ENCODE peak calls at places on chromosome 22, in four cellular contexts. W is occipital lobe; M is stimulated activated CD8-positive, alpha-beta memory T cell treated with anti-CD3 and anti-CD28 coated beads, Interleukin-7, amount 100 ng/mL, for 48 hours; R is ecto neural progenitor cell. O is an unnamed sample.

GRCh38 chr22:49354516-49355205 is 473.0 kb downstream of the BRD1 start:
- DNase-seq in W (no peak), M (no peak), R (peak), O (no peak)

GRCh38 chr22:37260939-37261338 is 16.9 kb upstream of the RAC2 start:
- DNase-seq in W (no peak), M (no peak), R (peak), O (peak)

GRCh38 chr22:44359496-44360110 is 46.9 kb upstream of the SHISAL1 start:
- DNase-seq in W (no peak), M (no peak), R (no peak), O (no peak)

GRCh38 chr22:37607010-37607911 is 1.4 kb upstream of the GGA1 start:
- DNase-seq in W (peak), M (peak), R (peak), O (peak)

GRCh38 chr22:31605851-31606585 is 56.0 kb downstream of the PISD start:
- DNase-seq in W (peak), M (no peak), R (no peak), O (no peak)

GRCh38 chr22:25402160-25402500 is 162.3 kb upstream of the GRK3 start:
- DNase-seq in W (no peak), M (no peak), R (no peak), O (no peak)

GRCh38 chr22:43275545-43275981 is 67.6 kb downstream of the SCUBE1 start:
- DNase-seq in W (no peak), M (no peak), R (no peak), O (no peak)

GRCh38 chr22:37739000-37739399 is 42.2 kb downstream of the TRIOBP start:
- DNase-seq in W (no peak), M (no peak), R (no peak), O (no peak)

GRCh38 chr22:24805790-24806662 is at the start of gene SGSM1:
- DNase-seq in W (peak), M (peak), R (peak), O (peak)

GRCh38 chr22:45969801-45970464 is 7.0 kb downstream of the WNT7B start:
- DNase-seq in W (no peak), M (no peak), R (no peak), O (no peak)

GRCh38 chr22:23233746-23234408 is 53.6 kb downstream of the BCR start:
- DNase-seq in W (no peak), M (peak), R (no peak), O (no peak)

GRCh38 chr22:36898690-36899089 is 14.7 kb upstream of the CSF2RB start:
- DNase-seq in W (no peak), M (no peak), R (no peak), O (no peak)

GRCh38 chr22:42364641-42365336 is 67.4 kb downstream of the NFAM1 start:
- DNase-seq in W (no peak), M (no peak), R (no peak), O (no peak)

GRCh38 chr22:26556904-26557303 is 33.0 kb downstream of the TPST2 start:
- DNase-seq in W (no peak), M (no peak), R (no peak), O (no peak)

GRCh38 chr22:19526076-19526701 is 2.0 kb upstream of the CLDN5 start:
- DNase-seq in W (no peak), M (no peak), R (no peak), O (no peak)

GRCh38 chr22:24894220-24894975 is 52.1 kb downstream of the LHFPL7 start:
- DNase-seq in W (peak), M (no peak), R (no peak), O (no peak)

GRCh38 chr22:19825904-19826618 is 28.6 kb downstream of the GNB1L start:
- DNase-seq in W (no peak), M (no peak), R (no peak), O (no peak)

GRCh38 chr22:41557401-41558240 is 3.2 kb upstream of the CSDC2 start:
- DNase-seq in W (peak), M (no peak), R (no peak), O (no peak)

GRCh38 chr22:22691716-22692701 is 47.6 kb downstream of the GGTLC2 start:
- DNase-seq in W (no peak), M (no peak), R (no peak), O (no peak)

GRCh38 chr22:30541979-30542810 is 4.3 kb downstream of the SEC14L6 start:
- DNase-seq in W (no peak), M (no peak), R (peak), O (no peak)

GRCh38 chr22:17266261-17266971 is 47.2 kb upstream of the ADA2 start:
- DNase-seq in W (no peak), M (no peak), R (peak), O (peak)

GRCh38 chr22:43533656-43534428 is 122.0 kb downstream of the MPPED1 start:
- DNase-seq in W (no peak), M (no peak), R (no peak), O (no peak)

GRCh38 chr22:44074286-44074984 is 50.3 kb downstream of the PARVB start:
- DNase-seq in W (no peak), M (no peak), R (no peak), O (no peak)

O was measured in D721Med.